ENCODE peak calls at places on chromosomes 16 and 17, in five cellular contexts. L, M, Y, B and T are unnamed samples.
A peak's percentile ranks its signal among the peaks of the same experiment; 100 is the strongest.

GRCh38 chr16:83973581-83974385 is 5.7 kb downstream of the NECAB2 start:
- DNase-seq in L (no peak), M (no peak), Y (no peak), B (no peak), T (no peak)

GRCh38 chr16:27728691-27729090 is 178.7 kb downstream of the KATNIP start:
- DNase-seq in L (no peak), M (no peak), Y (no peak), B (peak; percentile 19), T (no peak)

GRCh38 chr16:23941025-23941424 is 105.2 kb downstream of the PRKCB start:
- DNase-seq in L (no peak), M (no peak), Y (no peak), B (no peak), T (no peak)

GRCh38 chr16:54921229-54921824 is 9.3 kb upstream of the IRX5 start:
- DNase-seq in L (no peak), M (no peak), Y (peak; percentile 72), B (peak; percentile 51), T (no peak)

GRCh38 chr17:61406871-61407210 is 7.2 kb downstream of the TBX2 start:
- DNase-seq in L (no peak), M (no peak), Y (no peak), B (no peak), T (no peak)

GRCh38 chr17:55769625-55770000 is 18.8 kb downstream of the PCTP start:
- DNase-seq in L (no peak), M (no peak), Y (peak; percentile 97), B (peak; percentile 74), T (no peak)

GRCh38 chr16:27383511-27384243 is 18.3 kb upstream of the IL21R start:
- DNase-seq in L (no peak), M (no peak), Y (no peak), B (no peak), T (no peak)

GRCh38 chr17:45013021-45013997 is 38.1 kb downstream of the DCAKD start:
- DNase-seq in L (no peak), M (no peak), Y (no peak), B (no peak), T (no peak)

GRCh38 chr17:76384987-76385891 is 830 bp downstream of the SPHK1 start:
- DNase-seq in L (no peak), M (peak; percentile 51), Y (peak; percentile 95), B (peak; percentile 84), T (no peak)

GRCh38 chr17:34443832-34444469 is 80.9 kb upstream of the CCL1 start:
- DNase-seq in L (no peak), M (peak; percentile 24), Y (no peak), B (no peak), T (no peak)

GRCh38 chr16:525520-526180 is 1.9 kb upstream of the CAPN15 start:
- DNase-seq in L (peak; percentile 62), M (no peak), Y (peak; percentile 98), B (peak; percentile 93), T (no peak)

GRCh38 chr17:21345236-21345635 is 30.9 kb upstream of the KCNJ12 start:
- DNase-seq in L (no peak), M (no peak), Y (no peak), B (peak; percentile 45), T (no peak)

GRCh38 chr16:67177743-67178699 is 5.7 kb downstream of the MATCAP1 start:
- DNase-seq in L (no peak), M (peak; percentile 70), Y (peak; percentile 85), B (peak; percentile 94), T (no peak)

GRCh38 chr17:78993241-78993956 is 13.7 kb upstream of the LGALS3BP start:
- DNase-seq in L (no peak), M (peak; percentile 68), Y (peak; percentile 60), B (no peak), T (no peak)

GRCh38 chr17:4555863-4556646 is 871 bp upstream of the MYBBP1A start:
- DNase-seq in L (no peak), M (no peak), Y (no peak), B (no peak), T (no peak)

GRCh38 chr16:64545769-64546168 is 576.1 kb downstream of the CDH11 start:
- DNase-seq in L (no peak), M (no peak), Y (no peak), B (peak; percentile 1), T (no peak)

GRCh38 chr17:75350706-75351105 is 54.8 kb downstream of the GRB2 start:
- DNase-seq in L (no peak), M (no peak), Y (no peak), B (no peak), T (no peak)

GRCh38 chr17:37239690-37240344 is 136.0 kb upstream of the C17orf78 start:
- DNase-seq in L (no peak), M (no peak), Y (peak; percentile 52), B (no peak), T (no peak)

GRCh38 chr16:10623059-10623458 is 42.7 kb upstream of the EMP2 start:
- DNase-seq in L (no peak), M (no peak), Y (no peak), B (no peak), T (no peak)

GRCh38 chr16:87506423-87507350 is 13.9 kb upstream of the ZCCHC14 start:
- DNase-seq in L (no peak), M (no peak), Y (no peak), B (no peak), T (no peak)

GRCh38 chr16:67181346-67181745 is 2.4 kb downstream of the MATCAP1 start:
- DNase-seq in L (no peak), M (no peak), Y (peak; percentile 92), B (peak; percentile 39), T (no peak)

GRCh38 chr17:78759203-78759968 is 22.7 kb downstream of the CYTH1 start:
- DNase-seq in L (no peak), M (no peak), Y (no peak), B (no peak), T (no peak)

GRCh38 chr16:16150117-16150877 is 73.0 kb downstream of the ABCC6 start:
- DNase-seq in L (no peak), M (no peak), Y (peak; percentile 53), B (no peak), T (no peak)

GRCh38 chr17:5031365-5032082 is 3.7 kb downstream of the SLC52A1 start:
- DNase-seq in L (peak; percentile 55), M (peak; percentile 87), Y (peak; percentile 86), B (peak; percentile 52), T (no peak)

GRCh38 chr17:44785921-44786320 is 27.1 kb downstream of the ADAM11 start:
- DNase-seq in L (no peak), M (no peak), Y (no peak), B (no peak), T (no peak)

GRCh38 chr17:81429813-81430510 is 34.7 kb downstream of the BAHCC1 start:
- DNase-seq in L (no peak), M (peak; percentile 39), Y (peak; percentile 41), B (no peak), T (no peak)

GRCh38 chr17:40298726-40299125 is 10.3 kb upstream of the RARA start:
- DNase-seq in L (no peak), M (no peak), Y (peak; percentile 58), B (no peak), T (no peak)

GRCh38 chr17:59330314-59330942 is 1.0 kb upstream of the YPEL2 start:
- DNase-seq in L (no peak), M (peak; percentile 29), Y (peak; percentile 38), B (no peak), T (no peak)

DNA sequence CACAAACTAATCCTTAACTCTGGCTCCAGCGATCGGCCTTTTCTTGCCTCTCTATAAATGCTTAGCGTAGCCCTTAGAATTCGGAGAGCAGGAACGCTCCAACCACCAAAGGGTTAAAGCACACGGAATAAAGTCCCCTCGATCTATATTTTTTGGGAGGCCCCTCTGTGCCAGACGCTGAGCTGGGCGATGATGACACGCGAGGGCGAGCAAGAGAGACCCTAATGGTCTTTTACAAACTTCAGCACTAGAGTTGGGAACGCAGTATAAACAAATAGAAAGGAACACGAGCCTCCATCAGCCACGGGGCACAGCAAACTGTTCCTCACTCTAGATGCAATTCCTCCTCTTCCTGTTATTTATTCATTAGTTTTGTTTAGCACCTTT is 1.8 kb downstream of the TOX3 start:
- DNase-seq in L (no peak), M (no peak), Y (peak; percentile 3), B (no peak), T (no peak)
- TF ChIP-seq EZH2 in L (no peak), M (no peak), Y (no peak), B (no peak), T (no peak)

GRCh38 chr17:68255151-68255550 is 7.3 kb downstream of the AMZ2 start:
- DNase-seq in L (no peak), M (no peak), Y (no peak), B (no peak), T (no peak)
- H3K9ac ChIP-seq in L (no peak overlapping the region), M (no peak overlapping the region), Y (no peak overlapping the region), B (no peak overlapping the region), T (no peak overlapping the region)

DNA sequence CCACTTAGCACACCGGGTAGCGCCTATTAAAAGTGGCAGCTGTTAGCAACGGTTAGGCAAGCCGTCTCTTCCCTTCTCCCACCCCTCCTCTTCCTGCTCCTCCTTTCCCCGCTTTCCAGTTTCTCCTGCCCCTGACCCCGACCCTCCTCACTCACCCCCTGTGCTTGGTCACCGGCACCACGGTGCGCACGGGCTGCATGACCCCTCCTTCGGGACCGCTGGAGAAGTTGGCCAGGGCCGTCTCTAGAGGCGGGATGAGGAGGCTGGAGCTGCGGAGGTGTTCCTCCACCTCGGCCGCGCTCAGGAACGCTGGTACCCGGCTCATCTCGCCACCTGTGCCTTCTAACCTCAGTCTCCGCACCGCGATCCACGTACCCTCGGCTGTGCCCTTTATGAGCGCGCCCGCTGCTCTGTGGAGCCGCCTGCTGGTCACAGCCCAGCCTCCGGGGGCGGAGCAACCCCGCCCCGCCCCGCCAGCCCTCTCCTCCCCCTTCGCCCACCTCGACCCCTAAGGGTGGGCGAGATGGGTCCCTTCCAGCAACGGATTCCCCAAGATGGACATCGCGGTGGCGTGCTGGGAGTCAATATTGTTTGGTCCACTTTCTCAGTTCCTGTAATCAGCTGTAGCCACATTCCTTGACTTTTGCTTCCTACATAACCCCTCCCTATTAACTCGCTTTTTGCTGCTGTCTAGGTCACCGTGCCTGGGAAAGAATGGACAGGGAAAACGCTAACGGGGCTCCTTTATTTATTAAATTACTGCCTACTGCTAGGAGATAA is at the start of gene CRYM:
- DNase-seq in L (no peak), M (peak; percentile 85), Y (peak; percentile 68), B (peak; percentile 30), T (no peak)
- TF ChIP-seq EZH2 in L (no peak), M (no peak), Y (peak; percentile 63), B (no peak), T (no peak)

DNA sequence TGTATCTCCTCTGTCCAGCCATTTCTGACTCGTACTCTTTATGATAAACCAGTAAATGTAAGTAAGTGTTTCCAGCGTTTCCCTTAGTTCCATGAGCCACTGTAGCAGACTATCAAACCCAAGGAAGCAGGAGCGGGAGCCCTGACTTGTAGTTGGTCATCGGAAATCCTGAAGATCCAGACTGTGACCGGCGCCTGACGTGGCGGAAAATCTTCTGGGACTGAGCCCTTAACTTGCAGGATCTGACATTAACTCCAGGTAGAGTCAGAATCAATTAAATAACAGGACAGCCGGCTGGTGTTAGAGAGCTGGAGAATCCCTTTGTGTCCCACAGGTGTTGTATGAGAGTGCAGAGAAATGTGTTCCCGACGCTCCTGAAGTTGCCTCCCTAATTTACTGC is 4.0 kb downstream of the GLOD4 start:
- DNase-seq in L (no peak), M (no peak), Y (no peak), B (no peak), T (no peak)
- H3K9ac ChIP-seq in L (no peak overlapping the region), M (no peak overlapping the region), Y (no peak overlapping the region), B (no peak overlapping the region), T (no peak overlapping the region)

GRCh38 chr17:43025290-43025657 is 243 bp downstream of the RND2 start:
- DNase-seq in L (no peak), M (no peak), Y (no peak), B (no peak), T (no peak)
- TF ChIP-seq EZH2 in L (no peak), M (no peak), Y (no peak), B (no peak), T (no peak)